ENCODE peak calls at places on chromosome 12, in eight cellular contexts. One of them, this sample, is unnamed.

GRCh38 chr12:86601550-86602308 is 345.5 kb upstream of the MGAT4C start:
- DNase-seq in body of pancreas: no peak
- DNase-seq in AG04450: no peak
- DNase-seq in Panc1: no peak
- DNase-seq in cardiac fibroblast: no peak
- DNase-seq in suprapubic skin: no peak
- DNase-seq in PC-3: no peak
- DNase-seq in BJ: no peak
- DNase-seq in this sample: no peak

GRCh38 chr12:110498984-110499706 is 2.8 kb downstream of the VPS29 start:
- DNase-seq in body of pancreas: no peak
- DNase-seq in AG04450: no peak
- DNase-seq in Panc1: no peak
- DNase-seq in cardiac fibroblast: peak
- DNase-seq in suprapubic skin: no peak
- DNase-seq in PC-3: peak
- DNase-seq in BJ: no peak
- DNase-seq in this sample: no peak

GRCh38 chr12:70032076-70032475 is 207.0 kb downstream of the MYRFL start:
- DNase-seq in body of pancreas: no peak
- DNase-seq in AG04450: no peak
- DNase-seq in Panc1: no peak
- DNase-seq in cardiac fibroblast: peak
- DNase-seq in suprapubic skin: no peak
- DNase-seq in PC-3: no peak
- DNase-seq in BJ: no peak
- DNase-seq in this sample: no peak

GRCh38 chr12:108313609-108314331 is 25.3 kb downstream of the CMKLR1 start:
- DNase-seq in body of pancreas: no peak
- DNase-seq in AG04450: no peak
- DNase-seq in Panc1: no peak
- DNase-seq in cardiac fibroblast: no peak
- DNase-seq in suprapubic skin: no peak
- DNase-seq in PC-3: no peak
- DNase-seq in BJ: no peak
- DNase-seq in this sample: no peak

GRCh38 chr12:132479938-132480619 is 9.9 kb upstream of the FBRSL1 start:
- DNase-seq in body of pancreas: no peak
- DNase-seq in AG04450: no peak
- DNase-seq in Panc1: no peak
- DNase-seq in cardiac fibroblast: no peak
- DNase-seq in suprapubic skin: no peak
- DNase-seq in PC-3: no peak
- DNase-seq in BJ: no peak
- DNase-seq in this sample: no peak

GRCh38 chr12:110039085-110039807 is 9.1 kb downstream of the C12orf76 start:
- DNase-seq in body of pancreas: peak
- DNase-seq in AG04450: peak
- DNase-seq in Panc1: peak
- DNase-seq in cardiac fibroblast: peak
- DNase-seq in suprapubic skin: no peak
- DNase-seq in PC-3: peak
- DNase-seq in BJ: peak
- DNase-seq in this sample: peak

GRCh38 chr12:28114488-28114887 is 75.8 kb upstream of the CCDC91 start:
- DNase-seq in body of pancreas: no peak
- DNase-seq in AG04450: no peak
- DNase-seq in Panc1: peak
- DNase-seq in cardiac fibroblast: no peak
- DNase-seq in suprapubic skin: no peak
- DNase-seq in PC-3: peak
- DNase-seq in BJ: no peak
- DNase-seq in this sample: no peak

GRCh38 chr12:90871697-90872096 is 83.3 kb downstream of the CCER1 start:
- DNase-seq in body of pancreas: no peak
- DNase-seq in AG04450: no peak
- DNase-seq in Panc1: no peak
- DNase-seq in cardiac fibroblast: no peak
- DNase-seq in suprapubic skin: no peak
- DNase-seq in PC-3: no peak
- DNase-seq in BJ: no peak
- DNase-seq in this sample: no peak

GRCh38 chr12:7117670-7118069 is 8.7 kb upstream of the C1RL start:
- DNase-seq in body of pancreas: no peak
- DNase-seq in AG04450: no peak
- DNase-seq in Panc1: no peak
- DNase-seq in cardiac fibroblast: no peak
- DNase-seq in suprapubic skin: peak
- DNase-seq in PC-3: no peak
- DNase-seq in BJ: no peak
- DNase-seq in this sample: no peak

GRCh38 chr12:111010061-111010460 is 89.7 kb upstream of the MYL2 start:
- DNase-seq in body of pancreas: no peak
- DNase-seq in AG04450: no peak
- DNase-seq in Panc1: no peak
- DNase-seq in cardiac fibroblast: peak
- DNase-seq in suprapubic skin: no peak
- DNase-seq in PC-3: no peak
- DNase-seq in BJ: no peak
- DNase-seq in this sample: no peak

GRCh38 chr12:71216725-71217579 is 59.2 kb upstream of the TSPAN8 start:
- DNase-seq in body of pancreas: peak
- DNase-seq in AG04450: no peak
- DNase-seq in Panc1: peak
- DNase-seq in cardiac fibroblast: peak
- DNase-seq in suprapubic skin: no peak
- DNase-seq in PC-3: peak
- DNase-seq in BJ: no peak
- DNase-seq in this sample: peak

GRCh38 chr12:96070670-96071279 is 35.4 kb upstream of the LTA4H start:
- DNase-seq in body of pancreas: no peak
- DNase-seq in AG04450: no peak
- DNase-seq in Panc1: no peak
- DNase-seq in cardiac fibroblast: no peak
- DNase-seq in suprapubic skin: no peak
- DNase-seq in PC-3: no peak
- DNase-seq in BJ: no peak
- DNase-seq in this sample: no peak

GRCh38 chr12:7130791-7131501 is 775 bp downstream of the CLSTN3 start:
- DNase-seq in body of pancreas: peak
- DNase-seq in AG04450: no peak
- DNase-seq in Panc1: no peak
- DNase-seq in cardiac fibroblast: peak
- DNase-seq in suprapubic skin: no peak
- DNase-seq in PC-3: peak
- DNase-seq in BJ: no peak
- DNase-seq in this sample: peak

GRCh38 chr12:20460956-20461355 is 92.6 kb downstream of the PDE3A start:
- DNase-seq in body of pancreas: no peak
- DNase-seq in AG04450: no peak
- DNase-seq in Panc1: no peak
- DNase-seq in cardiac fibroblast: no peak
- DNase-seq in suprapubic skin: no peak
- DNase-seq in PC-3: no peak
- DNase-seq in BJ: no peak
- DNase-seq in this sample: no peak

GRCh38 chr12:20459920-20460319 is 91.6 kb downstream of the PDE3A start:
- DNase-seq in body of pancreas: no peak
- DNase-seq in AG04450: no peak
- DNase-seq in Panc1: no peak
- DNase-seq in cardiac fibroblast: no peak
- DNase-seq in suprapubic skin: no peak
- DNase-seq in PC-3: no peak
- DNase-seq in BJ: no peak
- DNase-seq in this sample: no peak

GRCh38 chr12:20463920-20464524 is 95.7 kb downstream of the PDE3A start:
- DNase-seq in body of pancreas: no peak
- DNase-seq in AG04450: no peak
- DNase-seq in Panc1: no peak
- DNase-seq in cardiac fibroblast: peak
- DNase-seq in suprapubic skin: no peak
- DNase-seq in PC-3: peak
- DNase-seq in BJ: no peak
- DNase-seq in this sample: peak
- TF ChIP-seq CTCF in body of pancreas: peak
- TF ChIP-seq CTCF in AG04450: peak
- TF ChIP-seq CTCF in Panc1: peak
- TF ChIP-seq CTCF in cardiac fibroblast: peak
- TF ChIP-seq CTCF in suprapubic skin: peak
- TF ChIP-seq CTCF in PC-3: peak
- TF ChIP-seq CTCF in BJ: peak
- TF ChIP-seq CTCF in this sample: peak

GRCh38 chr12:81333812-81334211 is 255.9 kb downstream of the ACSS3 start:
- DNase-seq in body of pancreas: no peak
- DNase-seq in AG04450: no peak
- DNase-seq in Panc1: no peak
- DNase-seq in cardiac fibroblast: no peak
- DNase-seq in suprapubic skin: no peak
- DNase-seq in PC-3: no peak
- DNase-seq in BJ: no peak
- DNase-seq in this sample: no peak

GRCh38 chr12:81330480-81330879 is 252.6 kb downstream of the ACSS3 start:
- DNase-seq in body of pancreas: no peak
- DNase-seq in AG04450: no peak
- DNase-seq in Panc1: no peak
- DNase-seq in cardiac fibroblast: no peak
- DNase-seq in suprapubic skin: no peak
- DNase-seq in PC-3: no peak
- DNase-seq in BJ: no peak
- DNase-seq in this sample: no peak

GRCh38 chr12:81327458-81327857 is 249.6 kb downstream of the ACSS3 start:
- DNase-seq in body of pancreas: no peak
- DNase-seq in AG04450: no peak
- DNase-seq in Panc1: no peak
- DNase-seq in cardiac fibroblast: no peak
- DNase-seq in suprapubic skin: no peak
- DNase-seq in PC-3: no peak
- DNase-seq in BJ: no peak
- DNase-seq in this sample: no peak

GRCh38 chr12:81332054-81332453 is 254.2 kb downstream of the ACSS3 start:
- DNase-seq in body of pancreas: no peak
- DNase-seq in AG04450: no peak
- DNase-seq in Panc1: no peak
- DNase-seq in cardiac fibroblast: peak
- DNase-seq in suprapubic skin: no peak
- DNase-seq in PC-3: no peak
- DNase-seq in BJ: no peak
- DNase-seq in this sample: no peak

DNA sequence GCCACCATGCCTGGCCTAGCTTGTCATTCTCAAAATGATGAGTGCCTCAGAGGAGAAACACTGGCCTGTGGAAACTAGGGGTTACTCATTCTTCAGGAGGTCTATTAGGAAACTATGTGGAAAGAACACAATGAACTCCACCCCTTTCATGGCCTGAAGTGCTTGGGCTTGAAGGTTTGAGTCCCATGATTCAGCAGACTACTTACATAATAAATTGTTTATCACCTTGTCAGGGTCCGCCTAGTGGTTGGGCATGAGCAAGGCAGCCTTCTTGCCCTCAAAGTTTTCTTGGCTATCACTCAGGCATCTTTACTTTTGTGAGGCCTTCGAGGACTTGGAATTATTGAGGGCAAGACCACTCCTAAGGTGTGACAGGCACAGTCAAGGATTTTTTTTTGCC is 251.2 kb downstream of the ACSS3 start:
- DNase-seq in body of pancreas: no peak
- DNase-seq in AG04450: no peak
- DNase-seq in Panc1: no peak
- DNase-seq in cardiac fibroblast: peak
- DNase-seq in suprapubic skin: no peak
- DNase-seq in PC-3: peak
- DNase-seq in BJ: no peak
- DNase-seq in this sample: peak
- TF ChIP-seq CTCF in body of pancreas: no peak
- TF ChIP-seq CTCF in AG04450: peak
- TF ChIP-seq CTCF in Panc1: peak
- TF ChIP-seq CTCF in cardiac fibroblast: peak
- TF ChIP-seq CTCF in suprapubic skin: no peak
- TF ChIP-seq CTCF in PC-3: peak
- TF ChIP-seq CTCF in BJ: peak
- TF ChIP-seq CTCF in this sample: peak

DNA sequence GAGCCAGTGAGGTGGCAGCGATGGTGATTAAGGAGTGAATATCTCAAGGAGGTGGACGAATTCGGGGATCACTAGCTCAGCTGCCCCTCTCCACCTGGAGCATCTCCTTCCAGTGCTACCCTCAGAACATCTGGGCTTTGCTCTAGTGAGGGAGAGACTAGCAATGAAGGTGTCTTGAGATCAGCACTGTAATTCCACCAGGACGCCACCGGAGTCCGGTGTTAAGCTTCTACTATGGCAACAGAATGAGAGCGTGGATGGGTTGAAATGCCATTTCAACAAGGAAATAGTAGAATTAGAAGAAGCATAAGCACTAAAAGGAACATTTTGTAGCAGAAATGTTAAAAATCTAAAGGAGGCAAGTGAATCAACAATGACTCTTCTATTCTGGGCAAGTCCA is 61.1 kb downstream of the NTF3 start:
- DNase-seq in body of pancreas: no peak
- DNase-seq in AG04450: no peak
- DNase-seq in Panc1: no peak
- DNase-seq in cardiac fibroblast: no peak
- DNase-seq in suprapubic skin: no peak
- DNase-seq in PC-3: no peak
- DNase-seq in BJ: no peak
- DNase-seq in this sample: no peak
- TF ChIP-seq CTCF in body of pancreas: no peak
- TF ChIP-seq CTCF in AG04450: peak
- TF ChIP-seq CTCF in Panc1: no peak
- TF ChIP-seq CTCF in cardiac fibroblast: no peak
- TF ChIP-seq CTCF in suprapubic skin: no peak
- TF ChIP-seq CTCF in PC-3: no peak
- TF ChIP-seq CTCF in BJ: no peak
- TF ChIP-seq CTCF in this sample: no peak

DNA sequence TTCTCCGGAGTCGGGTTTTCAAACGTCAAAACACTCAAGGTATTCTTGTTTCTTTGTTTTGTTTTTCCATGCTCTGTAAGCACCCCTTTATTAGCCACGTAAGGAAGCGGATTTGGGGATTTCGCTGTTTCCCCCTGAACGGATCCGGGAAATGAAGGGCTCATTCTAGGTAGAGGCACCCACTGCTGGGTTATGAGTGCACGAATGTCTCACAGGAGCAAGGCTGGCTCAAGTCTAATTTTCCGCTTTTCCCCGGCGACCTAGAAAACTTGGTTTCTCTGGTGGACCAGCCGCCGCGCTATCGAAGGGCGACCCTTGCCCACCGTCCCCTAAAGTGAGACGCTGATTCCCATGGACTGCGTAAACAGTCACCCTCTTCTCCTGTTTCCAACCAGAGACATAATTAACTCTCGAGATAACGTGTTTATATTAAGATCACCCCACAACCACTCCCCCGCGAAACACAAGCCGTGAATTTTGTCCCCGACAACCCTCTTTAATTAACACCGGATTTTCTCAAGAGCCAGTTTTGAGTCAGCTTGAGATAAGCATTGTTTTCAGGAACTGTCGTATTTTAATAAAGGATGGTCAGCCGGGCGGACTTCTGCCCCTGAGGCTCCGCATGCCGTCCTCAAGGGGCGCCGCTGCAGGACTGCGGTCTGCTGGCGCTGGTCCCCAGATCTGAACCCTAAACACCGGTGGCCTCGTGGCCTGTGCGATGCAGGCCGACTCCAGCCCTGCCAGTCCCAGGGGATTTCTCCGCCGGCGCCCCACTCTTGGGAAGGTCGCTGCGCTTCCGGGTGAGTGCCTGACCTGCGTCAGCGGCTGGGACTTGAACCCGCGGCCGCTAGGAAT is 523 bp upstream of the ABCC9 start:
- DNase-seq in body of pancreas: peak
- DNase-seq in AG04450: no peak
- DNase-seq in Panc1: no peak
- DNase-seq in cardiac fibroblast: peak
- DNase-seq in suprapubic skin: peak
- DNase-seq in PC-3: no peak
- DNase-seq in BJ: no peak
- DNase-seq in this sample: no peak
- TF ChIP-seq CTCF in body of pancreas: peak
- TF ChIP-seq CTCF in AG04450: peak
- TF ChIP-seq CTCF in Panc1: no peak
- TF ChIP-seq CTCF in cardiac fibroblast: peak
- TF ChIP-seq CTCF in suprapubic skin: no peak
- TF ChIP-seq CTCF in PC-3: no peak
- TF ChIP-seq CTCF in BJ: peak
- TF ChIP-seq CTCF in this sample: no peak